ENCODE peak calls at places on chromosomes 2 and 18, in ten cellular contexts. N is cardiac fibroblast, W is ovary, B is upper lobe of right lung, S is progenitor cell of endocrine pancreas, P is stomach, K is psoas muscle, I is neural crest cell, L is right atrium auricular region, U is IMR-90. C is an unnamed sample.

GRCh38 chr18:78538669-78539440 is 440.8 kb upstream of the SALL3 start:
- DNase-seq in N (no peak), W (no peak), B (no peak), S (no peak), P (no peak), K (no peak), I (no peak), L (peak), U (no peak), C (no peak)

GRCh38 chr2:69509011-69509749 is 71.9 kb upstream of the NFU1 start:
- DNase-seq in N (no peak), W (no peak), B (no peak), S (no peak), P (no peak), K (peak), I (no peak), L (no peak), U (peak), C (no peak)

GRCh38 chr2:185638771-185639170 is 99.8 kb upstream of the FSIP2 start:
- DNase-seq in N (no peak), W (no peak), B (no peak), S (no peak), P (no peak), K (no peak), I (no peak), L (no peak), U (no peak), C (no peak)

GRCh38 chr2:11692966-11693521 is 23.0 kb upstream of the NTSR2 start:
- DNase-seq in N (peak), W (peak), B (no peak), S (peak), P (peak), K (peak), I (peak), L (peak), U (peak), C (peak)

GRCh38 chr2:160411167-160411566 is 82.4 kb downstream of the RBMS1 start:
- DNase-seq in N (peak), W (no peak), B (no peak), S (no peak), P (no peak), K (no peak), I (no peak), L (no peak), U (no peak), C (peak)

GRCh38 chr2:222837643-222838056 is 23.2 kb upstream of the ACSL3 start:
- DNase-seq in N (no peak), W (no peak), B (no peak), S (no peak), P (no peak), K (no peak), I (no peak), L (no peak), U (peak), C (no peak)

GRCh38 chr2:73295751-73296400 is 2.5 kb upstream of the EGR4 start:
- DNase-seq in N (no peak), W (no peak), B (no peak), S (no peak), P (no peak), K (no peak), I (no peak), L (no peak), U (no peak), C (no peak)

GRCh38 chr2:174771631-174772491 is 7.6 kb upstream of the CHRNA1 start:
- DNase-seq in N (peak), W (peak), B (peak), S (peak), P (peak), K (peak), I (peak), L (peak), U (peak), C (peak)

GRCh38 chr18:711330-711692 is 1.1 kb downstream of the ENOSF1 start:
- DNase-seq in N (no peak), W (peak), B (no peak), S (no peak), P (no peak), K (no peak), I (no peak), L (no peak), U (no peak), C (peak)

GRCh38 chr2:54606393-54606973 is 117.0 kb upstream of the EML6 start:
- DNase-seq in N (no peak), W (no peak), B (no peak), S (no peak), P (no peak), K (no peak), I (no peak), L (no peak), U (no peak), C (no peak)

GRCh38 chr2:118120001-118120400 is 31.7 kb downstream of the INSIG2 start:
- DNase-seq in N (peak), W (no peak), B (no peak), S (no peak), P (no peak), K (no peak), I (no peak), L (no peak), U (no peak), C (no peak)

GRCh38 chr2:128439231-128440086 is 120.8 kb upstream of the HS6ST1 start:
- DNase-seq in N (no peak), W (no peak), B (peak), S (no peak), P (peak), K (no peak), I (no peak), L (peak), U (no peak), C (no peak)

GRCh38 chr2:234708091-234708683 is 211.3 kb upstream of the ARL4C start:
- DNase-seq in N (no peak), W (no peak), B (no peak), S (no peak), P (no peak), K (no peak), I (no peak), L (peak), U (no peak), C (no peak)

GRCh38 chr2:88754585-88755305 is 63.3 kb downstream of the RPIA start:
- DNase-seq in N (no peak), W (no peak), B (no peak), S (no peak), P (no peak), K (no peak), I (no peak), L (no peak), U (no peak), C (no peak)

GRCh38 chr18:6876646-6877045 is 147.1 kb downstream of the ARHGAP28 start:
- DNase-seq in N (no peak), W (no peak), B (no peak), S (no peak), P (no peak), K (no peak), I (no peak), L (no peak), U (peak), C (no peak)

GRCh38 chr2:187499941-187500532 is 52.0 kb upstream of the CALCRL start:
- DNase-seq in N (peak), W (peak), B (no peak), S (peak), P (peak), K (peak), I (peak), L (no peak), U (peak), C (peak)

GRCh38 chr2:117961201-117961600 is 52.7 kb downstream of the CCDC93 start:
- DNase-seq in N (no peak), W (no peak), B (no peak), S (no peak), P (no peak), K (no peak), I (no peak), L (no peak), U (no peak), C (no peak)

GRCh38 chr2:241123816-241124536 is 21.9 kb upstream of the MTERF4 start:
- DNase-seq in N (no peak), W (peak), B (peak), S (no peak), P (peak), K (peak), I (no peak), L (no peak), U (no peak), C (no peak)

GRCh38 chr2:151049746-151050145 is 211.9 kb downstream of the RBM43 start:
- DNase-seq in N (peak), W (no peak), B (no peak), S (no peak), P (no peak), K (no peak), I (no peak), L (no peak), U (peak), C (no peak)

GRCh38 chr18:48172226-48173006 is 236.8 kb downstream of the ZBTB7C start:
- DNase-seq in N (no peak), W (peak), B (no peak), S (no peak), P (no peak), K (no peak), I (no peak), L (no peak), U (no peak), C (no peak)

GRCh38 chr2:25362564-25363145 is 20.9 kb upstream of the DNMT3A start:
- DNase-seq in N (no peak), W (peak), B (no peak), S (no peak), P (peak), K (peak), I (no peak), L (no peak), U (no peak), C (no peak)

GRCh38 chr2:40279001-40279400 is 172.9 kb downstream of the SLC8A1 start:
- DNase-seq in N (peak), W (no peak), B (no peak), S (no peak), P (no peak), K (no peak), I (no peak), L (no peak), U (peak), C (no peak)

GRCh38 chr2:186862869-186863709 is 14.1 kb upstream of the ZSWIM2 start:
- DNase-seq in N (peak), W (no peak), B (no peak), S (no peak), P (no peak), K (no peak), I (no peak), L (no peak), U (peak), C (no peak)

GRCh38 chr18:47754311-47755101 is 176.0 kb downstream of the SMAD2 start:
- DNase-seq in N (no peak), W (no peak), B (peak), S (peak), P (peak), K (no peak), I (peak), L (peak), U (no peak), C (peak)

GRCh38 chr2:168780671-168781071 is 21.8 kb upstream of the NOSTRIN start:
- DNase-seq in N (no peak), W (no peak), B (no peak), S (no peak), P (no peak), K (no peak), I (no peak), L (no peak), U (no peak), C (no peak)

GRCh38 chr2:225468131-225468530 is 68.6 kb downstream of the NYAP2 start:
- DNase-seq in N (no peak), W (no peak), B (no peak), S (no peak), P (no peak), K (no peak), I (no peak), L (no peak), U (peak), C (no peak)

GRCh38 chr2:157837851-157838441 is 38.2 kb downstream of the ACVR1 start:
- DNase-seq in N (peak), W (no peak), B (no peak), S (no peak), P (no peak), K (peak), I (no peak), L (no peak), U (peak), C (no peak)

GRCh38 chr2:230885467-230886130 is 20.9 kb downstream of the ITM2C start:
- DNase-seq in N (peak), W (no peak), B (no peak), S (no peak), P (no peak), K (no peak), I (peak), L (no peak), U (peak), C (peak)

GRCh38 chr2:8539743-8540551 is 141.9 kb upstream of the ID2 start:
- DNase-seq in N (no peak), W (no peak), B (no peak), S (no peak), P (peak), K (no peak), I (no peak), L (no peak), U (no peak), C (no peak)

GRCh38 chr2:85804583-85804982 is 50.8 kb downstream of the ATOH8 start:
- DNase-seq in N (peak), W (no peak), B (no peak), S (no peak), P (no peak), K (no peak), I (no peak), L (no peak), U (no peak), C (no peak)

GRCh38 chr18:48640566-48641270 is 101.9 kb downstream of the CTIF start:
- DNase-seq in N (no peak), W (no peak), B (peak), S (no peak), P (no peak), K (no peak), I (no peak), L (no peak), U (peak), C (no peak)

GRCh38 chr2:106531676-106532075 is 44.5 kb downstream of the CD8B2 start:
- DNase-seq in N (no peak), W (no peak), B (no peak), S (no peak), P (no peak), K (no peak), I (no peak), L (no peak), U (no peak), C (no peak)

GRCh38 chr2:144449028-144449406 is 70.9 kb downstream of the ZEB2 start:
- DNase-seq in N (no peak), W (peak), B (no peak), S (no peak), P (no peak), K (peak), I (no peak), L (no peak), U (no peak), C (peak)

GRCh38 chr2:47344890-47345583 is 57.9 kb upstream of the MSH2 start:
- DNase-seq in N (peak), W (peak), B (peak), S (peak), P (peak), K (peak), I (peak), L (peak), U (peak), C (peak)

GRCh38 chr2:226354434-226354833 is 445.2 kb downstream of the IRS1 start:
- DNase-seq in N (peak), W (no peak), B (no peak), S (no peak), P (no peak), K (no peak), I (no peak), L (no peak), U (peak), C (no peak)

GRCh38 chr2:170122883-170123547 is 54.9 kb upstream of the MYO3B start:
- DNase-seq in N (no peak), W (no peak), B (no peak), S (no peak), P (no peak), K (no peak), I (no peak), L (no peak), U (peak), C (no peak)

GRCh38 chr2:229920011-229920781 is 1.6 kb downstream of the TRIP12 start:
- DNase-seq in N (no peak), W (peak), B (no peak), S (no peak), P (no peak), K (no peak), I (no peak), L (no peak), U (no peak), C (peak)

GRCh38 chr2:127953128-127953718 is 67.5 kb upstream of the AMMECR1L start:
- DNase-seq in N (peak), W (peak), B (no peak), S (no peak), P (peak), K (no peak), I (no peak), L (no peak), U (peak), C (no peak)

GRCh38 chr2:152493945-152494528 is 159.1 kb downstream of the FMNL2 start:
- DNase-seq in N (peak), W (no peak), B (no peak), S (no peak), P (no peak), K (no peak), I (no peak), L (no peak), U (no peak), C (peak)

DNA sequence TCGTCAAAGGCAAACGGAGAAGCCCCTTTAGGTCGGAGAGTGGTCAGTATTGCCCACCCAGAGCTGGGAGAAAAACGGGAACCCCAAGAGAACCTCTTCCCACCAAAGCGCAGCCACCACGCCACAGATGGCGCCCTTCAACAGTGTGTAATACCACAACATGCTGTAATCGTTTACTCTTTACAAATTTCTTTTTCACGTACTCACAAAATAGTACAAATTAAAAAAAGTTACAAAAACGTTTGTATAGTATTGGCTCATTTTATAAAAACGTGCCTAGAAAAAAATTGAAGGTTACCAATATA is 811 bp upstream of the NFE2L2 start:
- DNase-seq in N (no peak), W (no peak), B (no peak), S (no peak), P (no peak), K (no peak), I (no peak), L (no peak), U (peak), C (no peak)
- TF ChIP-seq CTCF in N (peak), W (peak), B (peak), S (peak), P (no peak), K (peak), I (peak), L (peak), U (peak), C (no peak)

GRCh38 chr2:53442783-53443182 is 324.8 kb upstream of the CHAC2 start:
- DNase-seq in N (no peak), W (no peak), B (no peak), S (no peak), P (no peak), K (no peak), I (no peak), L (no peak), U (no peak), C (peak)
- TF ChIP-seq CTCF in N (no peak), W (no peak), B (no peak), S (peak), P (no peak), K (no peak), I (no peak), L (no peak), U (no peak), C (peak)

DNA sequence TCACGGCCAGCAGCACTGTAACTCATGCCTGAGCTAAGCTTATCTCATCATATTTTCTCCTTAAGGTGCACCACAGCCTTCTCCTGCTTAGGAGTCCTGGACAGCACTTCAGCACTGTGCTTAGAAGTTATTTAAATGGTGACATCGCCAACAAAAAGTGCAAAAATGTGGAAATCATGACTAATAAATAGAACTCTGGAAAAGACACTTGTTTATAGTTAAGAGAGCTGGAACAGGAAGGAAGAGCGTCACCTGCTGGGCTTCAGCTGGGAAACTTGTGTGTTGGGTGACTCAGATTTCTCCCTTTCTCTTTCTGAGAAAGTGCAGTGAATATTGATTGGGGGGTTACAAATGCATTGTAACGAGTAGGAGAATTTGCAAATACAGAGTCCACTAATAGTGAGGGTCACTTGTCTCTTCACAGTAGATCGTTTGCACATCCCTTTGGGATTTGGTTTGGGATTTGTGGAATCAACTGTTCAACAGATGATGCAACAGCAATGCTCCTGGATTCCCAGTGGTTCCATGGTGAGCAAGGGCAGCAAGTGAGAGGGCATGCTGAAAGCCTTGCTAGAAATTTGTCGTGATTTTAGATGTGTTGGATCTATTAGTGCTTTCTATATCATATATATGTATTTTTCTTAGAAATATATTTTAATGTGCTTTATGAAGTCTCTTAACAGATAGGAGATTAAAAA is 84.2 kb downstream of the DOK6 start:
- DNase-seq in N (no peak), W (no peak), B (no peak), S (no peak), P (no peak), K (no peak), I (no peak), L (no peak), U (peak), C (no peak)
- TF ChIP-seq CTCF in N (peak), W (no peak), B (no peak), S (peak), P (no peak), K (no peak), I (no peak), L (peak), U (peak), C (no peak)

DNA sequence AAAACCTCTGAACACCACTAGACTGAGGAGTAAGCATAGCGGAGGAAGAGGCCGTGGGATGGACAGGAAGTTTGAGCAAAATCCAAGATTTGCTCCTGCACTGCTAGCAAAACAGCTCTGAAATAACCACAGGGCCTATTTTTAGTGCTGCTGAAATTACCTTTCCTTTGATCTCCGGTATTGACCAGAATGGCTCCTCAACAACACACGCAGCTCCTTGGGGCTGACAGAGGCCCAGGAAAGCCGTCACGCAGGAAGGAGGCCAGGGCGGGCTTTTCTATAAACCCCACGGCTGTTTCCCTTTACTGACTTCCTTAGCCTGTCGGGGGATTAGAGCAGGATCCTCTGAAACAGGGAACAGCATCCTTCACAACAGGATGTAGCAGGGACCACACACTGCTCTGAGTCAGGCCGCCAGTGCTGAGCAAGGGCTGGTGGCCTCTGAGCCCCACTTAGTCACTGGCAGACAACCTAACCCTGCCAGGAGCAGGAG is 80.8 kb upstream of the LCLAT1 start:
- DNase-seq in N (no peak), W (no peak), B (no peak), S (no peak), P (no peak), K (no peak), I (no peak), L (no peak), U (peak), C (no peak)
- TF ChIP-seq CTCF in N (no peak), W (no peak), B (no peak), S (no peak), P (no peak), K (no peak), I (no peak), L (no peak), U (no peak), C (no peak)